ENCODE peak calls at places on chromosomes 6 and 20, in seven cellular contexts. One of them, this sample, is unnamed.

GRCh38 chr6:140183881-140184280 is 809.4 kb upstream of the CITED2 start:
- DNase-seq in AG10803: peak; percentile 88
- DNase-seq in ovary: no peak
- DNase-seq in left ventricle myocardium inferior: no peak
- DNase-seq in NCI-H748 treated with DMSO at 0.1 percent for 48 hours: no peak
- DNase-seq in gastrocnemius medialis: no peak
- DNase-seq in GM20000: no peak
- DNase-seq in this sample: no peak

GRCh38 chr20:50012282-50013263 is 29.8 kb downstream of the SNAI1 start:
- DNase-seq in gastrocnemius medialis: no peak
- DNase-seq in NCI-H748 treated with DMSO at 0.1 percent for 48 hours: no peak
- DNase-seq in left ventricle myocardium inferior: no peak
- DNase-seq in ovary: no peak
- DNase-seq in GM20000: peak; percentile 71
- DNase-seq in AG10803: no peak
- DNase-seq in this sample: no peak

GRCh38 chr20:31843288-31843687 is 2.1 kb downstream of the FOXS1 start:
- DNase-seq in left ventricle myocardium inferior: no peak
- DNase-seq in AG10803: no peak
- DNase-seq in GM20000: no peak
- DNase-seq in NCI-H748 treated with DMSO at 0.1 percent for 48 hours: no peak
- DNase-seq in ovary: no peak
- DNase-seq in gastrocnemius medialis: no peak
- DNase-seq in this sample: no peak

GRCh38 chr6:76275746-76276145 is 203.3 kb upstream of the IMPG1 start:
- DNase-seq in AG10803: no peak
- DNase-seq in ovary: no peak
- DNase-seq in left ventricle myocardium inferior: no peak
- DNase-seq in gastrocnemius medialis: no peak
- DNase-seq in NCI-H748 treated with DMSO at 0.1 percent for 48 hours: no peak
- DNase-seq in GM20000: no peak
- DNase-seq in this sample: no peak

GRCh38 chr20:2585811-2586210 is 49.4 kb downstream of the TMC2 start:
- DNase-seq in NCI-H748 treated with DMSO at 0.1 percent for 48 hours: no peak
- DNase-seq in GM20000: no peak
- DNase-seq in gastrocnemius medialis: no peak
- DNase-seq in ovary: no peak
- DNase-seq in left ventricle myocardium inferior: no peak
- DNase-seq in AG10803: peak; percentile 29
- DNase-seq in this sample: no peak

GRCh38 chr6:61809004-61809595 is 476.9 kb downstream of the KHDRBS2 start:
- DNase-seq in AG10803: peak; percentile 1
- DNase-seq in gastrocnemius medialis: no peak
- DNase-seq in GM20000: peak; percentile 6
- DNase-seq in ovary: no peak
- DNase-seq in NCI-H748 treated with DMSO at 0.1 percent for 48 hours: peak; percentile 73
- DNase-seq in left ventricle myocardium inferior: no peak
- DNase-seq in this sample: no peak

GRCh38 chr6:90286884-90287488 is 9.7 kb downstream of the BACH2 start:
- DNase-seq in AG10803: no peak
- DNase-seq in left ventricle myocardium inferior: no peak
- DNase-seq in ovary: no peak
- DNase-seq in GM20000: no peak
- DNase-seq in NCI-H748 treated with DMSO at 0.1 percent for 48 hours: peak; percentile 31
- DNase-seq in gastrocnemius medialis: peak; percentile 69
- DNase-seq in this sample: no peak

GRCh38 chr20:25372584-25373336 is 17.9 kb downstream of the ABHD12 start:
- DNase-seq in GM20000: no peak
- DNase-seq in gastrocnemius medialis: no peak
- DNase-seq in left ventricle myocardium inferior: no peak
- DNase-seq in NCI-H748 treated with DMSO at 0.1 percent for 48 hours: no peak
- DNase-seq in ovary: no peak
- DNase-seq in AG10803: peak; percentile 89
- DNase-seq in this sample: no peak

GRCh38 chr20:6071162-6071695 is 17.4 kb upstream of the LRRN4 start:
- DNase-seq in left ventricle myocardium inferior: no peak
- DNase-seq in NCI-H748 treated with DMSO at 0.1 percent for 48 hours: no peak
- DNase-seq in AG10803: no peak
- DNase-seq in GM20000: no peak
- DNase-seq in ovary: no peak
- DNase-seq in gastrocnemius medialis: no peak
- DNase-seq in this sample: no peak

GRCh38 chr6:107114872-107115694 is at the start of gene BEND3:
- DNase-seq in AG10803: peak; percentile 24
- DNase-seq in gastrocnemius medialis: peak; percentile 20
- DNase-seq in NCI-H748 treated with DMSO at 0.1 percent for 48 hours: no peak
- DNase-seq in left ventricle myocardium inferior: peak; percentile 40
- DNase-seq in ovary: peak; percentile 64
- DNase-seq in GM20000: peak; percentile 80
- DNase-seq in this sample: no peak

GRCh38 chr20:33702861-33703260 is 16.7 kb upstream of the E2F1 start:
- DNase-seq in ovary: no peak
- DNase-seq in left ventricle myocardium inferior: peak; percentile 75
- DNase-seq in AG10803: no peak
- DNase-seq in GM20000: no peak
- DNase-seq in NCI-H748 treated with DMSO at 0.1 percent for 48 hours: no peak
- DNase-seq in gastrocnemius medialis: peak; percentile 62
- DNase-seq in this sample: no peak

GRCh38 chr6:44668391-44668930 is 281.0 kb downstream of the CDC5L start:
- DNase-seq in AG10803: no peak
- DNase-seq in ovary: no peak
- DNase-seq in GM20000: no peak
- DNase-seq in gastrocnemius medialis: no peak
- DNase-seq in NCI-H748 treated with DMSO at 0.1 percent for 48 hours: no peak
- DNase-seq in left ventricle myocardium inferior: no peak
- DNase-seq in this sample: no peak

GRCh38 chr6:113607821-113608545 is 249.2 kb upstream of the MARCKS start:
- DNase-seq in ovary: no peak
- DNase-seq in NCI-H748 treated with DMSO at 0.1 percent for 48 hours: no peak
- DNase-seq in gastrocnemius medialis: no peak
- DNase-seq in left ventricle myocardium inferior: no peak
- DNase-seq in GM20000: no peak
- DNase-seq in AG10803: no peak
- DNase-seq in this sample: no peak

GRCh38 chr6:137323860-137324259 is 104.7 kb upstream of the IFNGR1 start:
- DNase-seq in gastrocnemius medialis: no peak
- DNase-seq in AG10803: no peak
- DNase-seq in GM20000: no peak
- DNase-seq in NCI-H748 treated with DMSO at 0.1 percent for 48 hours: no peak
- DNase-seq in left ventricle myocardium inferior: no peak
- DNase-seq in ovary: no peak
- DNase-seq in this sample: no peak

GRCh38 chr20:56808732-56809131 is 179.6 kb downstream of the TFAP2C start:
- DNase-seq in NCI-H748 treated with DMSO at 0.1 percent for 48 hours: no peak
- DNase-seq in gastrocnemius medialis: no peak
- DNase-seq in left ventricle myocardium inferior: no peak
- DNase-seq in GM20000: no peak
- DNase-seq in ovary: no peak
- DNase-seq in AG10803: no peak
- DNase-seq in this sample: no peak